ENCODE peak calls at places on chromosome 19, in seven cellular contexts. M is IMR-90, L is progenitor cell of endocrine pancreas, G is endothelial cell, R is uterus, Z is astrocyte of the spinal cord, E is cardiac muscle cell. X is an unnamed sample.

GRCh38 chr19:33329727-33330126 is 27.4 kb upstream of the CEBPA start:
- DNase-seq in M (no peak), L (no peak), G (no peak), R (no peak), Z (no peak), E (no peak), X (no peak)

GRCh38 chr19:18456974-18457373 is 19.0 kb upstream of the ISYNA1 start:
- DNase-seq in M (no peak), L (no peak), G (no peak), R (peak; percentile 56), Z (no peak), E (no peak), X (no peak)

GRCh38 chr19:19461671-19462622 is 53.4 kb downstream of the TSSK6 start:
- DNase-seq in M (no peak), L (peak; percentile 27), G (peak; percentile 50), R (peak; percentile 57), Z (peak; percentile 66), E (peak; percentile 65), X (peak; percentile 84)

GRCh38 chr19:8255426-8256125 is 46.4 kb downstream of the CERS4 start:
- DNase-seq in M (no peak), L (no peak), G (no peak), R (no peak), Z (no peak), E (no peak), X (no peak)

GRCh38 chr19:5323475-5323811 is 17.2 kb downstream of the PTPRS start:
- DNase-seq in M (no peak), L (no peak), G (no peak), R (no peak), Z (no peak), E (no peak), X (no peak)

GRCh38 chr19:18610245-18610555 is 2.5 kb upstream of the TMEM59L start:
- DNase-seq in M (no peak), L (no peak), G (no peak), R (no peak), Z (no peak), E (no peak), X (no peak)

GRCh38 chr19:20162821-20163220 is 4.2 kb upstream of the ZNF486 start:
- DNase-seq in M (no peak), L (no peak), G (peak; percentile 42), R (no peak), Z (no peak), E (no peak), X (no peak)

GRCh38 chr19:47446534-47447469 is 24.9 kb downstream of the SLC8A2 start:
- DNase-seq in M (no peak), L (no peak), G (peak; percentile 58), R (peak; percentile 55), Z (no peak), E (peak; percentile 27), X (peak; percentile 62)

GRCh38 chr19:55658846-55659459 is 4.1 kb downstream of the U2AF2 start:
- DNase-seq in M (no peak), L (no peak), G (no peak), R (no peak), Z (no peak), E (no peak), X (no peak)

DNA sequence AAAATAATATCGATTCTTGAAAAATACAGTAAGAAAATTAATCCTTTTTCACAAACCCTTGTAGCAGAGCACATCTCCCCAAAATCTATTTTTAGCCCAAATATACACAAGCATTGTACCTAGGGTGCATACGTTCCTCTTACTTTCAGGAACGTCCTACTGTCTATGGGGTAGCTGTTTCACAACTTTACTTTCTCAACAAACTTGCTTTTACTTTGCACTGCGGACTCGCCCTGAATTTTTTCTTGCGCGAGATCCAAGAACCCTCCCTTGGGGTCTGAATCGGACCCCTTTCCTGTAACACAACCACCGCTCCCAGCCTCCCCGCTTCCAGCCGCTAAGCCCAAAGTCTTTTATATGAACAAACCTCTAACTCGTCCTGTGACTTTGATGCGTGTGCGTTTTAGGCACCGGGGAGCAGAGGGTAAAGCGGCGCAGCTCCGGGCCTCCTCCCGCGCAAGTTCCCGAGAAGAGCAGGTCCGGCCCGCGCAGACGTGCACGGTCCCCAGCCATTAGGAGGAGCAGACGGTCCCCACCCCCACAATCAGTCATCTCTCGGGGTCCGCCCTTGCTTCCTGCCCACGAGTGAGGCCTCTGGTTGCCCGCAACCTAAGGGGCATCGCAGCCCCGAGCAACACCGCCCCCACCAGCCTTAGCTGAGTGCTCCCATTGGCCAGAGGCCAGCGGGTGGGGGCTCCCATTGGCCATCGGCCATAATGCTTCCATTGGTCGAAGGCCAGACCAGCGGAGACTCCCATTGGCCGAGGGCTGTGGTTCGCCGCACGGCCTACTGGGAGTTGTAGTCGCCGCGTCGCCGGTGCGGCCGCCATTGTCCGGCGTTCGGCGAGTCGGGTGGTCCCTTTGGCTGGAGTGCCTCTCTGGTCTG is at the start of gene ZNF8:
- DNase-seq in M (peak; percentile 98), L (peak; percentile 98), G (peak; percentile 97), R (peak; percentile 98), Z (peak; percentile 99), E (peak; percentile 99), X (peak; percentile 94)
- TF ChIP-seq CTCF in M (no peak), L (no peak), G (no peak), R (peak; percentile 12), Z (peak; percentile 13), E (peak; percentile 9), X (no peak)

GRCh38 chr19:43624933-43625332 is 5.5 kb upstream of the ZNF428 start:
- DNase-seq in M (peak; percentile 8), L (no peak), G (peak; percentile 88), R (no peak), Z (no peak), E (peak; percentile 57), X (peak; percentile 69)
- TF ChIP-seq CTCF in M (no peak), L (no peak), G (no peak), R (no peak), Z (no peak), E (peak; percentile 25), X (peak; percentile 17)

DNA sequence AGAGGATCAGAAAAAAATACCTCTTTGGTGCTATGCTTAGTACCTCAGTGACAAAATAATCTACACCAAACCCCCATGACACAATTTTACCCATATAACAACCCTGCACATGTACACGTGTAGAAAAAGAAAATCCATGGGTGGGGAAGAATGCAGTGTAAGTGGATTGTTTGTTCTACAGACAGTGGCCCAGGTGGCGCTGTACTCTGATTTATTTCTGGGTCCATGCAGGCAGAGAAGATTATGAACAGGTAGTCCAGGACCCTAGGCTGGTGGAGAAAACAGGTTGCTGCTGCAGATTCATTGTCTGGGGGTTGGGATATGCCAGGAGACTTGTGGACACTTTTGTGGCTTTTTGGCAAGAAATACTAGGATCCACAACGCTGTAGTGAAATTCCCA is 9.1 kb downstream of the ZNF100 start:
- DNase-seq in M (no peak), L (no peak), G (no peak), R (no peak), Z (no peak), E (no peak), X (no peak)
- TF ChIP-seq CTCF in M (no peak), L (no peak), G (no peak), R (no peak), Z (no peak), E (no peak), X (no peak)

DNA sequence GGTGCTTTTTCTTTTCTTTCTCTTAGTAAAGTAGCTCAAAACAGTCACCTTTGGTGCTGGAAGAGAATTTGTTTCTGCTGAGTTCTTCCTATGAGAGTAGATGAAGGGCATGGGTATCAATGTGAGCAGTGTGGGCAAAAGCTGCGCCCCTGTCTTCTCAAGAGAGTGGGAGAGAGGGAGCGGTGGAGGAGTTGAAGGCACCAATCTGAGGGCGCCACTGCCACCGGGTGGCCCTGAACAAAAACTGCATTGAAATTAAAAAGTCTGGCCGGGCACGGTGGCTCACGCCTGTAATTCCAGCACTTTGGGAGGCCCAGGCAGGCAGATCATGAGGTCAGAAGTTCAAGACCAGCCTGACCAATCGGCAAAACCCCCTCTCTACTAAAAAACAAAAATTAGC is 28.7 kb upstream of the EPHX3 start:
- DNase-seq in M (no peak), L (no peak), G (no peak), R (no peak), Z (no peak), E (no peak), X (no peak)
- TF ChIP-seq CTCF in M (peak; percentile 40), L (peak; percentile 39), G (peak; percentile 15), R (no peak), Z (peak; percentile 40), E (peak; percentile 27), X (no peak)

GRCh38 chr19:51507209-51507608 is 5.6 kb upstream of the SIGLEC12 start:
- DNase-seq in M (no peak), L (no peak), G (no peak), R (no peak), Z (no peak), E (no peak), X (no peak)
- TF ChIP-seq CTCF in M (no peak), L (no peak), G (no peak), R (no peak), Z (no peak), E (no peak), X (no peak)

DNA sequence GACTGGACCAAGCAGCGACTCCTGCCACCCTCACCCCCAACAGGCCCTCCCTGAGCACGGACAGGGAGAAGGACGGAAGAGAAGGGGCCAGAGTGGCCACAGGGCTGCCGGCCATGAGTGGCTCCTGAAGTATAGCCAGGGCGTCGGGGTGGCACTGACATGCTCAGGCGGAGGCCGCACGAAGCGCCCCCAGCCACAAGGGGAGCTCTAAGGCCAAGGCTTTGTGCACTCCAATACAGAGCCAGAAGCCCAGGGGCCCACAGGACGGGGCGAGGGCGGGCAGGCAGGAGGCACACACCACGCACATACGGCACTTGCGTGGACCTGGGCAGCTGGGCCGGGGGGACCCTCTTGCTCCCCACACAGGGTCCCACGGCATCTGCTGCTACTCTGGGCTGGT is 52.0 kb downstream of the KLF2 start:
- DNase-seq in M (no peak), L (no peak), G (peak; percentile 67), R (no peak), Z (no peak), E (no peak), X (peak; percentile 40)
- TF ChIP-seq CTCF in M (peak; percentile 28), L (peak; percentile 56), G (peak; percentile 42), R (no peak), Z (peak; percentile 46), E (peak; percentile 43), X (peak; percentile 26)